ENCODE peak calls at places on chromosomes 6 and 20, in six cellular contexts. R, E, W, I, G and Y are unnamed samples.

GRCh38 chr6:12171735-12172134 is 118.4 kb upstream of the EDN1 start:
- DNase-seq in R (no peak), E (no peak), W (no peak), I (no peak), G (no peak), Y (no peak)

GRCh38 chr6:163860194-163861081 is 445.9 kb downstream of the QKI start:
- DNase-seq in R (no peak), E (no peak), W (no peak), I (no peak), G (no peak), Y (no peak)

GRCh38 chr6:78487401-78487800 is 379.9 kb upstream of the IRAK1BP1 start:
- DNase-seq in R (no peak), E (no peak), W (no peak), I (no peak), G (no peak), Y (no peak)

GRCh38 chr20:51457281-51457932 is 85.1 kb downstream of the NFATC2 start:
- DNase-seq in R (no peak), E (peak; percentile 24), W (peak; percentile 76), I (peak; percentile 76), G (no peak), Y (no peak)

GRCh38 chr6:32086661-32087573 is 22.2 kb downstream of the TNXB start:
- DNase-seq in R (peak; percentile 27), E (no peak), W (peak; percentile 61), I (no peak), G (no peak), Y (peak; percentile 42)

GRCh38 chr20:15818651-15819071 is 754.6 kb downstream of the KIF16B start:
- DNase-seq in R (peak; percentile 6), E (no peak), W (no peak), I (no peak), G (no peak), Y (no peak)

GRCh38 chr6:14092861-14093789 is 24.4 kb upstream of the CD83 start:
- DNase-seq in R (no peak), E (no peak), W (no peak), I (no peak), G (no peak), Y (no peak)

GRCh38 chr6:128500017-128500416 is 20.4 kb downstream of the PTPRK start:
- DNase-seq in R (peak; percentile 41), E (no peak), W (no peak), I (peak; percentile 45), G (no peak), Y (no peak)

GRCh38 chr6:92114797-92115196 is 1304.6 kb downstream of the EPHA7 start:
- DNase-seq in R (no peak), E (no peak), W (no peak), I (no peak), G (no peak), Y (no peak)

GRCh38 chr6:71478834-71479541 is 190.4 kb downstream of the OGFRL1 start:
- DNase-seq in R (no peak), E (no peak), W (no peak), I (peak; percentile 17), G (no peak), Y (no peak)

GRCh38 chr6:145141609-145142008 is 593.7 kb downstream of the EPM2A start:
- DNase-seq in R (no peak), E (no peak), W (no peak), I (no peak), G (no peak), Y (no peak)

GRCh38 chr6:26323525-26324294 is 41.3 kb upstream of the BTN3A2 start:
- DNase-seq in R (peak; percentile 71), E (no peak), W (no peak), I (no peak), G (no peak), Y (no peak)

GRCh38 chr6:149636116-149636515 is 12.4 kb downstream of the KATNA1 start:
- DNase-seq in R (no peak), E (peak; percentile 41), W (no peak), I (peak; percentile 46), G (no peak), Y (no peak)

GRCh38 chr6:132797975-132798819 is at the start of gene SLC18B1:
- DNase-seq in R (peak; percentile 36), E (no peak), W (peak; percentile 61), I (no peak), G (peak; percentile 76), Y (peak; percentile 69)

GRCh38 chr6:53898026-53898795 is 103.4 kb downstream of the LRRC1 start:
- DNase-seq in R (no peak), E (no peak), W (no peak), I (no peak), G (no peak), Y (no peak)

GRCh38 chr6:5672581-5673011 is 334.1 kb downstream of the NRN1 start:
- DNase-seq in R (no peak), E (no peak), W (no peak), I (peak; percentile 25), G (no peak), Y (no peak)

GRCh38 chr6:5671604-5672559 is 334.8 kb downstream of the NRN1 start:
- DNase-seq in R (no peak), E (no peak), W (no peak), I (peak; percentile 1), G (no peak), Y (no peak)

GRCh38 chr6:5673016-5673415 is 333.7 kb downstream of the NRN1 start:
- DNase-seq in R (no peak), E (no peak), W (no peak), I (no peak), G (no peak), Y (no peak)

GRCh38 chr6:5670381-5670780 is 336.3 kb downstream of the NRN1 start:
- DNase-seq in R (no peak), E (no peak), W (no peak), I (no peak), G (no peak), Y (no peak)

DNA sequence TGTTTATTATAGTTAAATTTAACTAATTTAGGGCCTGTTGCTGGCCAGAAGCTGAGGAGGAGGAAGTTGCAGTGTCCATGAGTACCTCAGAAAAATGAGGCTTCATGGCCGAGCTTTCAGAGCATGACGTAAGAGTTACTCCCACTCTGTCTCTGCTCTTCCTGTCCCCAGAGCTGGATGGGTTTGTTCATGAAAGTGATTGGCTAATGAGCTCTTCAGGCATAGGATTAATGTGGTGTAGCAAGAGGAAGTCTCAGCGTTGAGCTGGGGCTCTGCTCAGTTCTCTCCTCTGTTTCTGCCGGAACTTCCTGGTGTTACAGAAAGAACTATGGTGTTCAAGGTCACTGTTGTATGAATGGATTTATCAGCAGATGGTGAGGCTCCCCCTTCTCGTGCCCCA is 335.6 kb downstream of the NRN1 start:
- DNase-seq in R (peak; percentile 28), E (no peak), W (no peak), I (no peak), G (no peak), Y (no peak)
- TF ChIP-seq POLR2A in R (no peak), E (no peak), W (no peak), I (no peak), G (no peak), Y (peak; percentile 14)

GRCh38 chr20:57582432-57583288 is 21.8 kb downstream of the PCK1 start:
- DNase-seq in R (peak; percentile 24), E (no peak), W (peak; percentile 72), I (peak; percentile 24), G (no peak), Y (no peak)
- H3K27ac ChIP-seq in R (peak overlapping the region; percentile 53), E (no peak overlapping the region), W (no peak overlapping the region), I (peak overlapping the region; percentile 40), G (peak overlapping the region; percentile 83), Y (peak overlapping the region; percentile 26)

DNA sequence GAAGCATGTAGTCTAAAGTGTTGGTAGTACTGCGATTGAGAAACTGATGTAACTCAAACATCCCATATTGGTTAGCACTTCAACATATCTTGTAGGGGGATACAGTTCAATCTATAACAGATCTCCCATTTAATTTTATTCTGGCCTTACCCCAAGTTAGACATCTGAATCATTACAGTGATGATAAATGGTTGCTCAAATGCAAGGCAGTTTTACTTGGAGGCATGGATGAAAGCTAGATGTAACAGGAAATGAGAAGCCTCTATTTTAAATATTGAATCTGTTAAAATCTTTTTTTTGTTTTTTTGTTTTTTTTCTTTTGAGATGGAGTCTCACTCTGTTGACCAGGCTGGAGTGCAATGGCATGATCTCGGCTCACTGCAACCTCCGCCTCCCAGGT is 44.2 kb upstream of the FAM50B start:
- DNase-seq in R (no peak), E (no peak), W (no peak), I (no peak), G (no peak), Y (no peak)
- H3K4me1 ChIP-seq in R (peaks cover 77% of the 10 kb centered on the region), E (peaks cover 36% of the 10 kb centered on the region), W (peaks cover 6% of the 10 kb centered on the region), I (peaks cover 44% of the 10 kb centered on the region), G (no peaks in the 10 kb centered on the region), Y (peaks cover 9% of the 10 kb centered on the region)

GRCh38 chr20:32189691-32190607 is 17.6 kb downstream of the PLAGL2 start:
- DNase-seq in R (no peak), E (no peak), W (peak; percentile 63), I (no peak), G (peak; percentile 54), Y (peak; percentile 49)

GRCh38 chr20:32191422-32191821 is 16.1 kb downstream of the PLAGL2 start:
- DNase-seq in R (no peak), E (no peak), W (no peak), I (no peak), G (peak; percentile 38), Y (no peak)

GRCh38 chr20:32191873-32192272 is 15.7 kb downstream of the PLAGL2 start:
- DNase-seq in R (no peak), E (no peak), W (no peak), I (no peak), G (peak; percentile 25), Y (peak; percentile 4)

GRCh38 chr20:32189123-32189410 is 18.5 kb downstream of the PLAGL2 start:
- DNase-seq in R (no peak), E (no peak), W (no peak), I (no peak), G (no peak), Y (no peak)

DNA sequence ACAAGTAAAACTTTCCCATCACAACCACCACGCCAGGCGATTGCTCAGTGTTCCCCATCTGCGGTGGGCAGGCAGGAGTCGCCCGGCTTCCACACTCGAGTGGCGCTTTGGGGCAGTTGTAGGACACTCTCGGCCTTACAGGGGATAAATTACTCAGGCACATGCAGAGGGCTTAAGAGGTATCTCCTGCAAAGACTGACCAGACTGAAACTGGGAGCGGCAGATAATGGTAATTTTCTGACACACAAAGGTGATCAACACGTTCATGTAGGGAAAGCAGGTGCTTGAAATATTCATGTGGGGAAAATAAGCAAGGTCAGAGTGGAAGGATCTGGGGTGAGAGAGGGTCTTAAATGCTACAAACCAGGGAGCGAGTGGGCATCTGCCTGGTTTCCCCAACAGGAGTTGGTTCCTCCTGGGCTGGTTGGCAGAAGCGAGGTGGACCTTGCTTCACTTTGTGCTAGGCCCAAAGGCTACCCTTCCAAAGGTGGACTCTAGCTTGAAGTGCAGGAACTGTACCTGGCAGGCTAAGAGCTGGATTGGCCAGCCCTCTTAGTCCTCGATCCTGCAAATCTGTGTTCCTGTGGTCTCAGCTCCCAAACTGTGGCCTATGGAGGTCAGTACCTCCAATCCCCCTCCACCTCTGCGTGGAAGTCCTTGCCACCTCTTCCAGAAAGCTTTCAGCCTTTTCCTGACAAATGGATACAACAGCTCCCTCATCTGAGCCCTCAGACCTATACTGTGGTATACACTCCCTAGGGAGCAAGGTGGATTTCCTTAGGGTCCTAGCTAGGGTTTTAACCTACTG is 16.7 kb downstream of the PLAGL2 start:
- DNase-seq in R (no peak), E (no peak), W (no peak), I (no peak), G (peak; percentile 47), Y (no peak)
- TF ChIP-seq POLR2A in R (no peak), E (no peak), W (no peak), I (no peak), G (no peak), Y (no peak)

GRCh38 chr6:15501806-15502450 is 160.9 kb downstream of the DTNBP1 start:
- DNase-seq in R (no peak), E (no peak), W (peak; percentile 80), I (no peak), G (no peak), Y (no peak)
- H3K27ac ChIP-seq in R (no peak overlapping the region), E (no peak overlapping the region), W (no peak overlapping the region), I (no peak overlapping the region), G (no peak overlapping the region), Y (no peak overlapping the region)

GRCh38 chr6:34673079-34673478 is 23.5 kb downstream of the ILRUN start:
- DNase-seq in R (no peak), E (no peak), W (no peak), I (no peak), G (no peak), Y (no peak)
- H3K4me1 ChIP-seq in R (peaks cover 91% of the 10 kb centered on the region), E (peaks cover 43% of the 10 kb centered on the region), W (peaks cover 3% of the 10 kb centered on the region), I (peaks cover 43% of the 10 kb centered on the region), G (no peaks in the 10 kb centered on the region), Y (peaks cover 54% of the 10 kb centered on the region)